ENCODE peak calls at places on chromosomes 6 and 20, in nine cellular contexts. G, R, N, Y, F, Z, Q, H and S are unnamed samples.

GRCh38 chr6:28811873-28812272 is 111.9 kb downstream of the TRIM27 start:
- DNase-seq in R (no peak), Q (peak; percentile 8), Z (peak; percentile 44), F (no peak), N (no peak), H (peak; percentile 54), G (peak; percentile 4), Y (peak; percentile 61), S (peak; percentile 27)

GRCh38 chr6:37565267-37566208 is 65.8 kb upstream of the CCDC167 start:
- DNase-seq in R (peak; percentile 18), G (no peak), Y (no peak), F (no peak), H (no peak), Z (peak; percentile 96), Q (peak; percentile 31), N (peak; percentile 90), S (no peak)

GRCh38 chr6:50720623-50721022 is 7.3 kb downstream of the TFAP2D start:
- DNase-seq in N (no peak), R (peak; percentile 37), Y (peak; percentile 37), F (no peak), Z (peak; percentile 86), Q (no peak), G (no peak), H (no peak), S (no peak)

GRCh38 chr6:150881911-150882481 is 16.5 kb downstream of the MTHFD1L start:
- DNase-seq in N (peak; percentile 66), Q (peak; percentile 99), G (peak; percentile 99), R (peak; percentile 96), H (peak; percentile 84), F (no peak), Z (peak; percentile 82), Y (peak; percentile 88), S (peak; percentile 100)

GRCh38 chr6:20366082-20366834 is 35.4 kb upstream of the E2F3 start:
- DNase-seq in H (no peak), Y (no peak), F (no peak), R (no peak), Q (no peak), N (no peak), Z (no peak), G (no peak), S (no peak)

GRCh38 chr6:113122060-113122459 is 735.1 kb upstream of the MARCKS start:
- DNase-seq in Y (peak; percentile 88), H (peak; percentile 83), Q (peak; percentile 99), N (no peak), G (peak; percentile 98), Z (peak; percentile 10), R (peak; percentile 90), F (no peak), S (peak; percentile 87)

GRCh38 chr20:60009826-60010616 is 51.8 kb downstream of the CDH26 start:
- DNase-seq in F (no peak), Y (peak; percentile 31), G (no peak), N (no peak), R (peak; percentile 11), H (no peak), Q (no peak), Z (peak; percentile 72), S (no peak)

GRCh38 chr6:152978058-152978457 is 4.8 kb downstream of the FBXO5 start:
- DNase-seq in Z (no peak), H (no peak), R (no peak), Y (no peak), G (no peak), N (no peak), F (no peak), Q (no peak), S (peak; percentile 46)

GRCh38 chr6:85680388-85680787 is 37.7 kb upstream of the SYNCRIP start:
- DNase-seq in Y (no peak), G (no peak), N (no peak), R (no peak), Z (no peak), H (no peak), Q (no peak), F (no peak), S (no peak)

GRCh38 chr20:50591233-50591852 is 81.2 kb downstream of the PTPN1 start:
- DNase-seq in F (no peak), Z (no peak), G (no peak), H (no peak), R (no peak), Y (no peak), N (no peak), Q (no peak), S (no peak)

GRCh38 chr20:62929051-62929538 is 2.8 kb upstream of the DIDO1 start:
- DNase-seq in Y (peak; percentile 34), N (no peak), R (peak; percentile 77), G (no peak), H (no peak), Z (peak; percentile 75), F (no peak), Q (peak; percentile 38), S (peak; percentile 58)

GRCh38 chr20:12916699-12917098 is 92.1 kb upstream of the SPTLC3 start:
- DNase-seq in N (no peak), H (no peak), F (no peak), Q (no peak), G (no peak), Y (no peak), R (peak; percentile 5), Z (peak; percentile 5), S (no peak)

GRCh38 chr6:148973809-148974208 is 227.0 kb downstream of the UST start:
- DNase-seq in Y (peak; percentile 43), N (no peak), F (no peak), G (no peak), Z (no peak), Q (peak; percentile 35), H (peak; percentile 32), R (peak; percentile 72), S (peak; percentile 66)
- H3K4me2 ChIP-seq in Y (no peak overlapping the region), N (no peak overlapping the region), F (no peak overlapping the region), G (no peak overlapping the region), Z (no peak overlapping the region), Q (no peak overlapping the region), H (no peak overlapping the region), R (no peak overlapping the region), S (no peak overlapping the region)

DNA sequence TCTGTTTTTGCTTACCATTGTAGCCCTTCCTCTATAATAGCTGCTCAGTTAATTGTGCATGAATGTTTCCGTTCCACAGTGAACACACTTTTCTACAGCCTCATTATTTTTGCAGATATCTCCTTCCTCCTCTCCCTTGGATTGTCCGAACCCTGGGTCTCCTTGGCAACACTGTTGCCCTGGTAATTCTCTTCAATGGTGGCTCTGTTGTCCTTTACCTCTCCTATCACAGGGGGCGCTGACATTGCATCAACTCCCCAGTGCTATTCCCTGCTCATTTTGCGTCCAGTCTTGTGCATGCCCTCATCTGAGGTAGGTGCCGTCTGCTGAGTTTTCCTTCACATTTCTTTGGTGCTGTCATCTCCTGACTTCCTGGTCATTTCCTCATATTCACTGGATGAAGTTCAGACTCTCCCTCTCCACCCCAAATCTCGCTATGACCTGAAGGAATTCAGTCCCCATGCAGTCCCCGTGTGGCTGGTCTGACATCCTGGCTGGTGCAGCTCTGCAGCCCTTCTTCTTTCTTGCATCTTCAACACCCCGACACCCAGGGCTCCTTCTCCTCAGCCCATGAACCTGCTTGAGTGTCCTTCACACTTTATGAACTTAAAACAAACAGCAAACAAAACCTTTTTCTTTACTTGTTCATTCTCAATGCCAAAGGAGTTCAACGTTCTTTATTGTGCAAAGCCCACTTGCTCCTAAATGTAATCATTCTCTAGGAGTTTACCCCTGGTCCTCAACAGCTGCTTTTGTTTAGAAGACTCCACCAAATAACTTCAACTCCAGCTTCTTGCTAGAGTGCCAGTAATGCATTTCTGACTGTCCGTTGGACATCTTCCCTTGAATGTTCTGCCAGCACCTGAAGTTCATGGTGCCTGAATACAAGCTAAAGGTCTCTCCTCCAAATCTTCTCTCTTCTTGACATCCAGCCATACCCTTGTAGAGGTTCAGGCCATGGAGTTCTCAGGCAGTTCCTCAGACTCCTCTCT is 21.3 kb downstream of the PHACTR2 start:
- DNase-seq in H (no peak), Q (no peak), Z (peak; percentile 16), R (no peak), G (no peak), N (no peak), Y (no peak), F (no peak), S (no peak)
- H3K4me2 ChIP-seq in H (no peak overlapping the region), Q (no peak overlapping the region), Z (no peak overlapping the region), R (no peak overlapping the region), G (no peak overlapping the region), N (no peak overlapping the region), Y (no peak overlapping the region), F (no peak overlapping the region), S (peak overlapping the region; percentile 7)

DNA sequence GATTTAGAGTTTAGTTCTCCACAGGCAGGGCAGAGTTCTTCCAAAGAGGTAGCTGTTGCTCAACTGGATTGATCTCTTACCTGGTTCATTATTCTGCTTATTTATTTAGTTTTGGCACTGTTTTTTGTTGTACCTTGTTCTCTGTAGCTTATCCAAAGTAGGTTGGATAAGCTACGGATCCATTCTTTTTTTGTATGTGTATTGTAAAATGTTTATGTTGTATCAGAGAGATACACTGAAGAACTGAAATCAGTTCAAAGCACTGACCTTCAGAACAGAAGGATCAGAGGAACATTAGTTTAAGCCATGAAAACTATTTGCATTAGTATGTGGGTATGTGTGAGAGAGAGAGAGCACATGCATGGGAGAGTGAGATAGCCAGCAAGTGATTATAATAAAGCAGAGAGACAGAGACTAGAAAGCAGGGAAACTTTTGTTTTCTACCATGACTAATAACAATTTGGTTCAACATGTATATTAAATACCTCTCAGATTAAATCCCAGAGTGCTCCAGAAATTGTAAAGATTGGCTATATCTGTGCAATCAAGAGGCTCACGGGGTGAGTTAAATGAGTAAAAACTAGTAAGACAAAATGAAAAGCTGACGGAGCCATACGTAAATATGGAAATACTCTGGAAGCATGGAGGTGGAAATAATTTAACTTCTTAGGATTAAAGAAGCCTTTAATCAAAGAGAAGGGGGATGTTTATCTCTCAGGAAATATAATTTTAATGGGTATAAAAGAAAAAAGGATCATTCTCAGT is 40.2 kb downstream of the ITCH start:
- DNase-seq in Z (no peak), R (no peak), Y (no peak), G (no peak), N (no peak), F (peak; percentile 24), H (no peak), Q (peak; percentile 9), S (no peak)
- H3K4me2 ChIP-seq in Z (no peak overlapping the region), R (no peak overlapping the region), Y (no peak overlapping the region), G (no peak overlapping the region), N (no peak overlapping the region), F (peak overlapping the region; percentile 53), H (no peak overlapping the region), Q (no peak overlapping the region), S (no peak overlapping the region)

GRCh38 chr6:1324926-1325325 is 13.0 kb downstream of the FOXQ1 start:
- DNase-seq in Q (no peak), Z (no peak), N (no peak), G (no peak), R (no peak), Y (peak; percentile 66), F (no peak), H (peak; percentile 36), S (no peak)

GRCh38 chr6:1328129-1328528 is 16.2 kb downstream of the FOXQ1 start:
- DNase-seq in H (no peak), N (no peak), Y (no peak), R (no peak), Z (no peak), Q (no peak), G (no peak), F (no peak), S (no peak)

GRCh38 chr6:1327630-1328029 is 15.7 kb downstream of the FOXQ1 start:
- DNase-seq in R (peak; percentile 39), Q (no peak), F (no peak), Z (no peak), G (no peak), H (no peak), N (no peak), Y (no peak), S (peak; percentile 30)

GRCh38 chr6:1326535-1327121 is 14.7 kb downstream of the FOXQ1 start:
- DNase-seq in F (no peak), Z (no peak), N (no peak), Q (no peak), H (no peak), R (no peak), G (no peak), Y (peak; percentile 21), S (peak; percentile 67)

GRCh38 chr6:1325471-1326309 is 13.8 kb downstream of the FOXQ1 start:
- DNase-seq in N (no peak), F (no peak), Y (peak; percentile 99), Z (no peak), Q (peak; percentile 96), G (peak; percentile 94), H (peak; percentile 93), R (peak; percentile 97), S (peak; percentile 93)
- H3K4me2 ChIP-seq in N (no peak overlapping the region), F (no peak overlapping the region), Y (peak overlapping the region; percentile 68), Z (no peak overlapping the region), Q (peak overlapping the region; percentile 30), G (peak overlapping the region; percentile 68), H (peak overlapping the region; percentile 79), R (peak overlapping the region; percentile 56), S (peak overlapping the region; percentile 25)